ENCODE peak calls at places on chromosomes 7 and 10, in six cellular contexts. L is coronary artery; R is thoracic aorta; V is CD4-positive, alpha-beta memory T cell; I is astrocyte of the spinal cord; S is stomach. E is an unnamed sample.

GRCh38 chr10:98404571-98405396 is 10.2 kb downstream of the PYROXD2 start:
- DNase-seq in S (no peak), R (no peak), L (no peak), V (no peak), I (peak), E (no peak)

GRCh38 chr10:101231092-101231491 is 1.8 kb upstream of the LBX1 start:
- DNase-seq in V (no peak), L (no peak), S (no peak), I (no peak), R (no peak), E (no peak)

GRCh38 chr10:63611078-63611477 is 89.9 kb downstream of the REEP3 start:
- DNase-seq in S (no peak), L (no peak), V (no peak), R (no peak), I (peak), E (no peak)

GRCh38 chr10:98035599-98035998 is 5.2 kb upstream of the CRTAC1 start:
- DNase-seq in L (no peak), R (no peak), S (no peak), V (no peak), I (no peak), E (no peak)

GRCh38 chr7:46515844-46516590 is 594.9 kb upstream of the IGFBP3 start:
- DNase-seq in R (no peak), S (no peak), I (no peak), L (no peak), V (no peak), E (no peak)

GRCh38 chr10:79399242-79399831 is 46.1 kb downstream of the ZCCHC24 start:
- DNase-seq in R (peak), S (peak), I (peak), V (no peak), L (peak), E (peak)

GRCh38 chr7:47147213-47147631 is 434.7 kb downstream of the TNS3 start:
- DNase-seq in S (no peak), R (no peak), V (no peak), L (no peak), I (no peak), E (no peak)

GRCh38 chr10:70655316-70655715 is 17.0 kb upstream of the ADAMTS14 start:
- DNase-seq in V (no peak), S (no peak), L (peak), I (no peak), R (no peak), E (no peak)

GRCh38 chr7:117112640-117113039 is 159.3 kb downstream of the ST7 start:
- DNase-seq in R (no peak), L (no peak), V (no peak), S (no peak), I (no peak), E (no peak)

GRCh38 chr10:97792058-97792721 is 20.4 kb upstream of the SFRP5 start:
- DNase-seq in I (peak), V (peak), L (no peak), S (peak), R (no peak), E (peak)

GRCh38 chr7:34837826-34838225 is 179.8 kb downstream of the NPSR1 start:
- DNase-seq in L (no peak), V (no peak), I (peak), S (no peak), R (no peak), E (no peak)

GRCh38 chr7:111765936-111766643 is 203.8 kb upstream of the IMMP2L start:
- DNase-seq in L (no peak), V (no peak), I (peak), R (no peak), S (no peak), E (no peak)

GRCh38 chr10:22489467-22489866 is 144.2 kb downstream of the SPAG6 start:
- DNase-seq in V (no peak), L (no peak), R (no peak), I (no peak), S (no peak), E (no peak)

GRCh38 chr10:73480158-73480557 is 15.7 kb downstream of the PPP3CB start:
- DNase-seq in L (no peak), R (no peak), S (no peak), I (peak), V (no peak), E (no peak)

GRCh38 chr7:28862876-28863275 is 95.3 kb downstream of the TRIL start:
- DNase-seq in S (no peak), I (peak), R (no peak), L (no peak), V (no peak), E (no peak)

GRCh38 chr10:80488539-80489066 is 34.5 kb downstream of the TSPAN14 start:
- DNase-seq in L (no peak), V (no peak), I (no peak), S (peak), R (no peak), E (no peak)

GRCh38 chr7:101645951-101646350 is 16.9 kb upstream of the MYL10 start:
- DNase-seq in S (no peak), V (no peak), R (no peak), I (no peak), L (no peak), E (peak)
- H3K4me3 ChIP-seq in S (no peak), V (no peak), R (no peak), I (no peak), L (no peak), E (no peak)

GRCh38 chr7:65268782-65269149 is 104.9 kb upstream of the ZNF92 start:
- DNase-seq in S (no peak), V (no peak), L (no peak), R (no peak), I (no peak), E (no peak)
- H3K4me3 ChIP-seq in S (peak), V (no peak), L (peak), R (peak), I (no peak), E (no peak)

GRCh38 chr10:68333905-68334431 is 1.2 kb upstream of the PBLD start:
- DNase-seq in L (no peak), S (no peak), V (no peak), I (no peak), R (no peak), E (no peak)
- H3K4me3 ChIP-seq in L (peak), S (peak), V (peak), I (peak), R (peak), E (peak)

GRCh38 chr7:1720325-1720724 is 50.2 kb downstream of the ELFN1 start:
- DNase-seq in R (no peak), V (no peak), I (no peak), L (no peak), S (no peak), E (no peak)

GRCh38 chr7:1717095-1717483 is 47.0 kb downstream of the ELFN1 start:
- DNase-seq in L (no peak), V (no peak), S (no peak), R (no peak), I (no peak), E (no peak)

GRCh38 chr7:1721047-1721687 is 51.1 kb downstream of the ELFN1 start:
- DNase-seq in L (no peak), R (no peak), I (no peak), V (no peak), S (no peak), E (no peak)

GRCh38 chr7:1717903-1718676 is 48.0 kb downstream of the ELFN1 start:
- DNase-seq in L (no peak), V (no peak), I (no peak), S (no peak), R (no peak), E (no peak)

GRCh38 chr7:1719913-1720312 is 49.8 kb downstream of the ELFN1 start:
- DNase-seq in I (no peak), L (no peak), V (no peak), R (no peak), S (no peak), E (no peak)
- H3K4me3 ChIP-seq in I (no peak), L (no peak), V (no peak), R (no peak), S (no peak), E (no peak)

GRCh38 chr7:27095897-27096755 is at the start of gene HOXA1:
- DNase-seq in R (no peak), I (peak), L (no peak), V (peak), S (peak), E (peak)

GRCh38 chr7:27099224-27099838 is 3.2 kb downstream of the HOXA2 start:
- DNase-seq in I (peak), V (no peak), S (no peak), L (no peak), R (no peak), E (no peak)

GRCh38 chr7:27098493-27099223 is 2.9 kb upstream of the HOXA1 start:
- DNase-seq in I (peak), L (no peak), R (no peak), V (no peak), S (no peak), E (peak)

GRCh38 chr7:27096756-27097514 is 1.1 kb upstream of the HOXA1 start:
- DNase-seq in I (peak), V (no peak), R (no peak), L (no peak), S (no peak), E (peak)

GRCh38 chr7:27097686-27098492 is 2.1 kb upstream of the HOXA1 start:
- DNase-seq in R (no peak), L (no peak), V (no peak), S (no peak), I (peak), E (peak)
- H3K4me3 ChIP-seq in R (peak), L (peak), V (no peak), S (peak), I (peak), E (no peak)

GRCh38 chr7:83739527-83739926 is 90.6 kb upstream of the SEMA3E start:
- DNase-seq in V (no peak), R (no peak), I (no peak), S (no peak), L (no peak), E (no peak)

DNA sequence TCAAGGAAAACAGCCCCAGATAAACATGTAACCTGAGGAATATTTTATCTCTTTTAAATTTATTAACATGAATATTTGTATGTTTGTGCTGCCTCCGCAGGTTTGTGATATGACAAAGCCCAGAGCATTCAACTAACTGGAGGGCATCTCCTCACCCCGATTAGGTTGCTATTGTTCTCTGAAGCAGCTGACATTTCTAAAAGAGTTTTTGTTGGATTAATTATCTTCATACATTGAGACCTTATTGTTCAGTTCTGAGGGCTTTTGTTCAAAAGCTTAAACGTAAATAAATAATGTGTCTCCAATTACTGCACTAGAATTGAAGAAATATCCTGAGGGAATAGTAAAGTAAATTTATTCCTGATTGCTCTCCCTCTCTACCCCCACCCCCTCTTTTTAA is 89.5 kb upstream of the SEMA3E start:
- DNase-seq in V (no peak), S (no peak), L (no peak), I (no peak), R (no peak), E (peak)
- H3K4me3 ChIP-seq in V (no peak), S (no peak), L (no peak), I (no peak), R (no peak), E (no peak)

DNA sequence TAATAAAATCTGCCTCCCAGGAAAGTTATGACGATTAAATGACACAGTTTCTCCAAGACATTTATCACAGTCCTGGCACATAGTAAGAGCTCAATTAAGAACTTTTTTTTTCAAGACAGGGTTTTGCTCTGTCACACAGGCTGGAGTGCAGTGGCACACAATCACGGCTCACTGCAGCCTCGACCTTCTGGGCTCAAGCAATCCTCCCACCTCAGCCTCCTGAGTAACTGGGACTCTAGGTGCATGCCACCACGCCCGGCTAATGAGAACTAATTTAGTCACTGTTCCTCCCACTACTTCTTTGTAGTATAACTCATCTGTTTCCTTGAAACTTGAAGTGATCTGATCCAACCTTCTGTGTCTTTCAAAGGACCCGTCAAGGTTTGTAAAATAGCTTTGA is 42.2 kb upstream of the MXI1 start:
- DNase-seq in L (peak), I (no peak), R (no peak), V (no peak), S (no peak), E (no peak)
- H3K4me3 ChIP-seq in L (no peak), I (no peak), R (no peak), V (no peak), S (no peak), E (no peak)